ENCODE peak calls at places on chromosomes 1 and 21, in eight cellular contexts. One of them, this sample, is unnamed.

GRCh38 chr1:211735208-211736170 is 60.1 kb upstream of the NEK2 start:
- DNase-seq in left lung: peak; percentile 46
- DNase-seq in tibial nerve: peak; percentile 9
- DNase-seq in IMR-90: peak; percentile 81
- DNase-seq in GM23338: no peak
- DNase-seq in heart left ventricle: peak; percentile 29
- DNase-seq in HepG2: peak; percentile 17
- DNase-seq in fibroblast of lung: peak; percentile 92
- DNase-seq in this sample: no peak

GRCh38 chr1:201261771-201262547 is 21.3 kb upstream of the PKP1 start:
- DNase-seq in left lung: no peak
- DNase-seq in tibial nerve: no peak
- DNase-seq in IMR-90: peak; percentile 26
- DNase-seq in GM23338: no peak
- DNase-seq in heart left ventricle: no peak
- DNase-seq in HepG2: no peak
- DNase-seq in fibroblast of lung: peak; percentile 18
- DNase-seq in this sample: no peak

GRCh38 chr1:87600848-87601247 is 272.2 kb downstream of the LMO4 start:
- DNase-seq in left lung: no peak
- DNase-seq in tibial nerve: no peak
- DNase-seq in IMR-90: peak; percentile 34
- DNase-seq in GM23338: no peak
- DNase-seq in heart left ventricle: no peak
- DNase-seq in HepG2: no peak
- DNase-seq in fibroblast of lung: no peak
- DNase-seq in this sample: no peak

GRCh38 chr1:114157275-114157660 is 3.6 kb upstream of the SYT6 start:
- DNase-seq in left lung: no peak
- DNase-seq in tibial nerve: no peak
- DNase-seq in IMR-90: no peak
- DNase-seq in GM23338: no peak
- DNase-seq in heart left ventricle: no peak
- DNase-seq in HepG2: no peak
- DNase-seq in fibroblast of lung: no peak
- DNase-seq in this sample: no peak

GRCh38 chr1:150281758-150282557 is at the start of gene CIART:
- DNase-seq in left lung: peak; percentile 91
- DNase-seq in tibial nerve: peak; percentile 96
- DNase-seq in IMR-90: peak; percentile 100
- DNase-seq in GM23338: peak; percentile 99
- DNase-seq in heart left ventricle: peak; percentile 96
- DNase-seq in HepG2: no peak
- DNase-seq in fibroblast of lung: peak; percentile 100
- DNase-seq in this sample: peak; percentile 95

GRCh38 chr1:31063636-31064035 is 1.9 kb downstream of the PUM1 start:
- DNase-seq in left lung: no peak
- DNase-seq in tibial nerve: no peak
- DNase-seq in IMR-90: peak; percentile 6
- DNase-seq in GM23338: peak; percentile 30
- DNase-seq in heart left ventricle: no peak
- DNase-seq in HepG2: peak; percentile 37
- DNase-seq in fibroblast of lung: peak; percentile 54
- DNase-seq in this sample: no peak

GRCh38 chr1:246708166-246708565 is 16.0 kb upstream of the SCCPDH start:
- DNase-seq in left lung: no peak
- DNase-seq in tibial nerve: no peak
- DNase-seq in IMR-90: no peak
- DNase-seq in GM23338: no peak
- DNase-seq in heart left ventricle: no peak
- DNase-seq in HepG2: no peak
- DNase-seq in fibroblast of lung: peak; percentile 40
- DNase-seq in this sample: no peak

GRCh38 chr1:203057831-203058673 is 27.8 kb downstream of the MYOG start:
- DNase-seq in left lung: no peak
- DNase-seq in tibial nerve: no peak
- DNase-seq in IMR-90: peak; percentile 42
- DNase-seq in GM23338: no peak
- DNase-seq in heart left ventricle: no peak
- DNase-seq in HepG2: no peak
- DNase-seq in fibroblast of lung: no peak
- DNase-seq in this sample: no peak

GRCh38 chr1:52947490-52947889 is 20.4 kb downstream of the SCP2 start:
- DNase-seq in left lung: no peak
- DNase-seq in tibial nerve: no peak
- DNase-seq in IMR-90: no peak
- DNase-seq in GM23338: no peak
- DNase-seq in heart left ventricle: no peak
- DNase-seq in HepG2: no peak
- DNase-seq in fibroblast of lung: no peak
- DNase-seq in this sample: no peak

GRCh38 chr1:6545276-6545934 is 8.9 kb downstream of the NOL9 start:
- DNase-seq in left lung: no peak
- DNase-seq in tibial nerve: no peak
- DNase-seq in IMR-90: peak; percentile 12
- DNase-seq in GM23338: no peak
- DNase-seq in heart left ventricle: no peak
- DNase-seq in HepG2: no peak
- DNase-seq in fibroblast of lung: peak; percentile 66
- DNase-seq in this sample: no peak

GRCh38 chr1:108663074-108663473 is 2.2 kb upstream of the HENMT1 start:
- DNase-seq in left lung: no peak
- DNase-seq in tibial nerve: no peak
- DNase-seq in IMR-90: no peak
- DNase-seq in GM23338: no peak
- DNase-seq in heart left ventricle: no peak
- DNase-seq in HepG2: no peak
- DNase-seq in fibroblast of lung: no peak
- DNase-seq in this sample: no peak

GRCh38 chr1:116178837-116179236 is 67.6 kb downstream of the MAB21L3 start:
- DNase-seq in left lung: no peak
- DNase-seq in tibial nerve: no peak
- DNase-seq in IMR-90: no peak
- DNase-seq in GM23338: no peak
- DNase-seq in heart left ventricle: no peak
- DNase-seq in HepG2: no peak
- DNase-seq in fibroblast of lung: no peak
- DNase-seq in this sample: no peak

GRCh38 chr21:42389449-42389835 is 6.4 kb downstream of the TMPRSS3 start:
- DNase-seq in left lung: no peak
- DNase-seq in tibial nerve: no peak
- DNase-seq in IMR-90: no peak
- DNase-seq in GM23338: peak; percentile 41
- DNase-seq in heart left ventricle: no peak
- DNase-seq in HepG2: peak; percentile 87
- DNase-seq in fibroblast of lung: no peak
- DNase-seq in this sample: no peak

GRCh38 chr1:150405660-150406059 is 41.7 kb downstream of the RPRD2 start:
- DNase-seq in left lung: no peak
- DNase-seq in tibial nerve: no peak
- DNase-seq in IMR-90: no peak
- DNase-seq in GM23338: no peak
- DNase-seq in heart left ventricle: no peak
- DNase-seq in HepG2: peak; percentile 57
- DNase-seq in fibroblast of lung: no peak
- DNase-seq in this sample: no peak

GRCh38 chr1:41482001-41482765 is 2.3 kb downstream of the EDN2 start:
- DNase-seq in left lung: peak; percentile 76
- DNase-seq in tibial nerve: no peak
- DNase-seq in IMR-90: no peak
- DNase-seq in GM23338: no peak
- DNase-seq in heart left ventricle: peak; percentile 49
- DNase-seq in HepG2: no peak
- DNase-seq in fibroblast of lung: peak; percentile 63
- DNase-seq in this sample: peak; percentile 78

GRCh38 chr1:37575692-37576091 is 19.0 kb downstream of the DNALI1 start:
- DNase-seq in left lung: no peak
- DNase-seq in tibial nerve: no peak
- DNase-seq in IMR-90: peak; percentile 28
- DNase-seq in GM23338: no peak
- DNase-seq in heart left ventricle: no peak
- DNase-seq in HepG2: no peak
- DNase-seq in fibroblast of lung: peak; percentile 47
- DNase-seq in this sample: no peak

GRCh38 chr1:74010206-74010605 is 187.8 kb downstream of the LRRIQ3 start:
- DNase-seq in left lung: no peak
- DNase-seq in tibial nerve: no peak
- DNase-seq in IMR-90: no peak
- DNase-seq in GM23338: peak; percentile 25
- DNase-seq in heart left ventricle: no peak
- DNase-seq in HepG2: peak; percentile 16
- DNase-seq in fibroblast of lung: no peak
- DNase-seq in this sample: no peak

GRCh38 chr1:112304151-112304550 is 91.9 kb upstream of the CTTNBP2NL start:
- DNase-seq in left lung: no peak
- DNase-seq in tibial nerve: no peak
- DNase-seq in IMR-90: no peak
- DNase-seq in GM23338: no peak
- DNase-seq in heart left ventricle: no peak
- DNase-seq in HepG2: no peak
- DNase-seq in fibroblast of lung: no peak
- DNase-seq in this sample: no peak

GRCh38 chr1:58785424-58786058 is 1.7 kb upstream of the JUN start:
- DNase-seq in left lung: peak; percentile 69
- DNase-seq in tibial nerve: peak; percentile 48
- DNase-seq in IMR-90: peak; percentile 39
- DNase-seq in GM23338: peak; percentile 62
- DNase-seq in heart left ventricle: peak; percentile 81
- DNase-seq in HepG2: peak; percentile 36
- DNase-seq in fibroblast of lung: peak; percentile 66
- DNase-seq in this sample: peak; percentile 80

GRCh38 chr1:58786927-58787245 is 3.0 kb upstream of the JUN start:
- DNase-seq in left lung: no peak
- DNase-seq in tibial nerve: no peak
- DNase-seq in IMR-90: no peak
- DNase-seq in GM23338: no peak
- DNase-seq in heart left ventricle: no peak
- DNase-seq in HepG2: no peak
- DNase-seq in fibroblast of lung: no peak
- DNase-seq in this sample: no peak

GRCh38 chr1:58784758-58785423 is 1.0 kb upstream of the JUN start:
- DNase-seq in left lung: peak; percentile 89
- DNase-seq in tibial nerve: peak; percentile 88
- DNase-seq in IMR-90: peak; percentile 94
- DNase-seq in GM23338: peak; percentile 76
- DNase-seq in heart left ventricle: peak; percentile 94
- DNase-seq in HepG2: peak; percentile 66
- DNase-seq in fibroblast of lung: peak; percentile 94
- DNase-seq in this sample: peak; percentile 94

GRCh38 chr1:58788259-58788658 is 4.4 kb upstream of the JUN start:
- DNase-seq in left lung: no peak
- DNase-seq in tibial nerve: no peak
- DNase-seq in IMR-90: no peak
- DNase-seq in GM23338: no peak
- DNase-seq in heart left ventricle: no peak
- DNase-seq in HepG2: no peak
- DNase-seq in fibroblast of lung: no peak
- DNase-seq in this sample: no peak

GRCh38 chr1:58786184-58786926 is 2.5 kb upstream of the JUN start:
- DNase-seq in left lung: no peak
- DNase-seq in tibial nerve: no peak
- DNase-seq in IMR-90: peak; percentile 54
- DNase-seq in GM23338: no peak
- DNase-seq in heart left ventricle: no peak
- DNase-seq in HepG2: no peak
- DNase-seq in fibroblast of lung: peak; percentile 62
- DNase-seq in this sample: no peak
- H3K27ac ChIP-seq in left lung: peak overlapping the region; percentile 99
- H3K27ac ChIP-seq in tibial nerve: no peak overlapping the region
- H3K27ac ChIP-seq in IMR-90: peak overlapping the region; percentile 59
- H3K27ac ChIP-seq in GM23338: no peak overlapping the region
- H3K27ac ChIP-seq in heart left ventricle: peak overlapping the region; percentile 99
- H3K27ac ChIP-seq in HepG2: no peak overlapping the region
- H3K27ac ChIP-seq in fibroblast of lung: peak overlapping the region; percentile 98
- H3K27ac ChIP-seq in this sample: peak overlapping the region; percentile 100

DNA sequence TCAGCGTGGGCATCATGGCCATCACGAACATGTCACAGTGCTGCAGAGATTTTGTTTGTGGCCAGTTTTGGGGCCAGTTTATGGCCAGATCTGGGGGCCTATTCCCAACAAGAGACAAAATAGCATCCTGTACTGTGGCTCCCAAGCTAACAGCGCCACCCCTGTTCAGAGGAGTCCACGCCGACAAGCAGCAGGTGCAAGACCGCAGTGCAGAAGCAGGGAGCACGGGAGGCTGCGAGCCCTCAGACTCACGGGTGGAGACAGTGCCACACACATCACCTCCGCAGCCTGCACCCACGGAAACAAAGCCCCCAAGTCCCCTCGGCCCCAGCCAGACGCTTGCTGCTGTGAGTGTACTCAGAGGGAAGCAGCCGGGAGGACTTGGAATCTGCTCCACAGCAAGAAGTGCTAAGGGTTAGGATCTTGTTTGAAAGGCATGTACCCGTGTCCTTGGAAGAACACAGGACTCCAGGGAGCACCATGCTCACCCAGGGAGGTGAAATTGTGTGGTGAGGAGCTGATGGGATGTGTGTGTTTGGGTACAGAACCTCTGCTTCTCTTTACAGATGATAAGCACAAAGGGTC is 7.1 kb downstream of the TCP10L start:
- DNase-seq in left lung: no peak
- DNase-seq in tibial nerve: no peak
- DNase-seq in IMR-90: peak; percentile 9
- DNase-seq in GM23338: peak; percentile 80
- DNase-seq in heart left ventricle: no peak
- DNase-seq in HepG2: no peak
- DNase-seq in fibroblast of lung: peak; percentile 7
- DNase-seq in this sample: no peak
- TF ChIP-seq CTCF in left lung: no peak
- TF ChIP-seq CTCF in tibial nerve: peak; percentile 11
- TF ChIP-seq CTCF in IMR-90: peak; percentile 30
- TF ChIP-seq CTCF in GM23338: peak; percentile 87
- TF ChIP-seq CTCF in heart left ventricle: peak; percentile 13
- TF ChIP-seq CTCF in HepG2: peak; percentile 68
- TF ChIP-seq CTCF in fibroblast of lung: peak; percentile 38
- TF ChIP-seq CTCF in this sample: no peak

GRCh38 chr1:84479998-84480397 is 932 bp downstream of the RPF1 start:
- DNase-seq in left lung: no peak
- DNase-seq in tibial nerve: no peak
- DNase-seq in IMR-90: peak; percentile 6
- DNase-seq in GM23338: no peak
- DNase-seq in heart left ventricle: no peak
- DNase-seq in HepG2: no peak
- DNase-seq in fibroblast of lung: peak; percentile 14
- DNase-seq in this sample: no peak
- H3K27ac ChIP-seq in left lung: peak overlapping the region; percentile 80
- H3K27ac ChIP-seq in tibial nerve: no peak overlapping the region
- H3K27ac ChIP-seq in IMR-90: peak overlapping the region; percentile 21
- H3K27ac ChIP-seq in GM23338: peak overlapping the region; percentile 58
- H3K27ac ChIP-seq in heart left ventricle: peak overlapping the region; percentile 82
- H3K27ac ChIP-seq in HepG2: peak overlapping the region; percentile 86
- H3K27ac ChIP-seq in fibroblast of lung: peak overlapping the region; percentile 87
- H3K27ac ChIP-seq in this sample: peak overlapping the region; percentile 87

GRCh38 chr1:179954494-179955317 is at the start of gene CEP350:
- DNase-seq in left lung: peak; percentile 98
- DNase-seq in tibial nerve: peak; percentile 97
- DNase-seq in IMR-90: peak; percentile 99
- DNase-seq in GM23338: peak; percentile 99
- DNase-seq in heart left ventricle: peak; percentile 99
- DNase-seq in HepG2: peak; percentile 98
- DNase-seq in fibroblast of lung: peak; percentile 99
- DNase-seq in this sample: peak; percentile 99
- TF ChIP-seq CTCF in left lung: no peak
- TF ChIP-seq CTCF in tibial nerve: peak; percentile 59
- TF ChIP-seq CTCF in IMR-90: no peak
- TF ChIP-seq CTCF in GM23338: no peak
- TF ChIP-seq CTCF in heart left ventricle: no peak
- TF ChIP-seq CTCF in HepG2: peak; percentile 10
- TF ChIP-seq CTCF in fibroblast of lung: no peak
- TF ChIP-seq CTCF in this sample: no peak

This sample was measured in lower lobe of right lung.